ENCODE peak calls at places on chromosomes 12 and 14, in five cellular contexts. W is SW480, R is gastrocnemius medialis, I is GM23338, H is ACHN. S is an unnamed sample.

GRCh38 chr14:75568141-75568540 is 10.3 kb upstream of the FLVCR2 start:
- DNase-seq in H (no peak), I (no peak), W (no peak), R (no peak), S (no peak)

GRCh38 chr14:87152701-87153100 is 840.3 kb downstream of the GALC start:
- DNase-seq in H (no peak), R (no peak), I (no peak), W (no peak), S (no peak)

GRCh38 chr12:92369643-92370042 is 224.0 kb upstream of the BTG1 start:
- DNase-seq in I (no peak), H (no peak), W (no peak), R (no peak), S (no peak)

GRCh38 chr12:79706156-79706555 is 15.4 kb upstream of the PAWR start:
- DNase-seq in H (no peak), R (no peak), W (no peak), I (no peak), S (no peak)

GRCh38 chr14:63960926-63961567 is 108.2 kb downstream of the SYNE2 start:
- DNase-seq in W (no peak), I (no peak), H (no peak), R (no peak), S (no peak)

GRCh38 chr12:22491034-22491433 is 53.3 kb downstream of the C2CD5 start:
- DNase-seq in I (no peak), H (no peak), W (no peak), R (no peak), S (no peak)

GRCh38 chr14:65321370-65321875 is 91.1 kb upstream of the FUT8 start:
- DNase-seq in R (no peak), H (no peak), W (no peak), I (no peak), S (no peak)

GRCh38 chr14:92549853-92550244 is 36.3 kb downstream of the RIN3 start:
- DNase-seq in W (no peak), I (no peak), R (no peak), H (no peak), S (peak; percentile 17)

GRCh38 chr12:95582230-95583058 is 31.2 kb upstream of the USP44 start:
- DNase-seq in I (peak; percentile 72), H (peak; percentile 77), W (peak; percentile 38), R (no peak), S (no peak)

GRCh38 chr14:54976316-54976715 is 50.6 kb downstream of the WDHD1 start:
- DNase-seq in R (no peak), W (no peak), I (no peak), H (peak; percentile 24), S (no peak)

GRCh38 chr12:47823422-47824086 is 3.9 kb upstream of the HDAC7 start:
- DNase-seq in W (no peak), I (no peak), R (no peak), H (no peak), S (no peak)

GRCh38 chr14:61416587-61416986 is 95.2 kb downstream of the PRKCH start:
- DNase-seq in R (no peak), I (no peak), H (no peak), W (no peak), S (no peak)

GRCh38 chr14:23058654-23059504 is 1.6 kb upstream of the CDH24 start:
- DNase-seq in H (no peak), I (peak; percentile 42), W (no peak), R (no peak), S (no peak)

GRCh38 chr12:41548926-41549325 is 360.8 kb downstream of the PDZRN4 start:
- DNase-seq in W (no peak), I (no peak), H (no peak), R (no peak), S (no peak)

GRCh38 chr12:27076930-27077329 is 5.4 kb downstream of the C12orf71 start:
- DNase-seq in R (no peak), W (no peak), I (no peak), H (no peak), S (no peak)

GRCh38 chr12:55823419-55823818 is 5.6 kb downstream of the ORMDL2 start:
- DNase-seq in H (peak; percentile 48), R (no peak), W (peak; percentile 36), I (no peak), S (no peak)

GRCh38 chr14:23153891-23154796 is 29.3 kb downstream of the SLC7A8 start:
- DNase-seq in I (peak; percentile 87), H (no peak), W (peak; percentile 91), R (peak; percentile 98), S (peak; percentile 93)

GRCh38 chr14:58718226-58718625 is 80.5 kb downstream of the DACT1 start:
- DNase-seq in H (no peak), W (no peak), R (no peak), I (no peak), S (no peak)

GRCh38 chr12:112985655-112986290 is 7.5 kb downstream of the OAS2 start:
- DNase-seq in W (no peak), H (no peak), I (no peak), R (no peak), S (no peak)

GRCh38 chr14:103101257-103101963 is 6.9 kb downstream of the EXOC3L4 start:
- DNase-seq in R (no peak), I (no peak), H (no peak), W (no peak), S (no peak)

GRCh38 chr14:99242816-99243795 is 28.9 kb downstream of the BCL11B start:
- DNase-seq in W (no peak), I (no peak), R (no peak), H (no peak), S (no peak)

GRCh38 chr14:23494223-23494622 is 24.7 kb downstream of the NGDN start:
- DNase-seq in R (no peak), W (no peak), I (peak; percentile 92), H (no peak), S (no peak)

S was measured in tibial nerve.